ENCODE peak calls at places on chromosomes 16 and 17, in six cellular contexts. P, T, Y, Q, A and M are unnamed samples.

GRCh38 chr17:8740486-8740885 is 4.2 kb downstream of the CCDC42 start:
- DNase-seq in P (no peak), Y (no peak), Q (peak; percentile 17), T (peak; percentile 35), A (peak; percentile 81), M (no peak)

GRCh38 chr17:40485851-40486512 is 15.4 kb downstream of the TNS4 start:
- DNase-seq in P (peak; percentile 90), Y (no peak), A (no peak), T (no peak), Q (peak; percentile 29), M (peak; percentile 81)

GRCh38 chr17:72299092-72299491 is 178.3 kb downstream of the SOX9 start:
- DNase-seq in P (no peak), T (no peak), Y (no peak), A (no peak), Q (no peak), M (no peak)

GRCh38 chr16:71412270-71413160 is 29.3 kb downstream of the TLE7 start:
- DNase-seq in Y (peak; percentile 46), P (peak; percentile 89), Q (peak; percentile 68), T (peak; percentile 35), A (peak; percentile 82), M (peak; percentile 72)

GRCh38 chr17:49180998-49181635 is 29.3 kb downstream of the GNGT2 start:
- DNase-seq in Y (no peak), T (no peak), Q (no peak), A (no peak), P (no peak), M (no peak)

GRCh38 chr17:80499961-80500665 is 23.7 kb upstream of the NPTX1 start:
- DNase-seq in Y (no peak), A (no peak), T (no peak), Q (no peak), P (no peak), M (no peak)

GRCh38 chr17:4900231-4901107 is 1.1 kb downstream of the C17orf107 start:
- DNase-seq in Q (no peak), P (no peak), T (peak; percentile 43), A (peak; percentile 84), Y (no peak), M (no peak)

GRCh38 chr17:9247401-9247938 is 226.2 kb downstream of the NTN1 start:
- DNase-seq in A (no peak), Q (no peak), Y (no peak), T (no peak), P (no peak), M (no peak)

GRCh38 chr17:15398291-15398690 is 56.9 kb upstream of the TEKT3 start:
- DNase-seq in P (peak; percentile 67), A (no peak), T (no peak), Y (no peak), Q (no peak), M (no peak)

GRCh38 chr17:31610301-31610910 is 218.9 kb downstream of the RAB11FIP4 start:
- DNase-seq in A (no peak), P (no peak), Y (no peak), Q (no peak), T (no peak), M (no peak)